ENCODE peak calls at places on chromosome 22, in seven cellular contexts. I is RWPE1, M is upper lobe of right lung, V is GM13977, N is HFFc6, L is astrocyte of the cerebellum, F is fibroblast of pulmonary artery. D is an unnamed sample.

GRCh38 chr22:36874309-36874696 is 13.5 kb downstream of the NCF4 start:
- DNase-seq in N (no peak), F (no peak), L (no peak), M (no peak), V (no peak), I (no peak), D (no peak)

GRCh38 chr22:35376728-35377472 is 4.0 kb upstream of the HMOX1 start:
- DNase-seq in N (peak), V (peak), M (peak), L (peak), F (peak), I (peak), D (peak)

GRCh38 chr22:26131755-26132154 is 37.5 kb upstream of the SEZ6L start:
- DNase-seq in M (no peak), F (no peak), L (no peak), N (no peak), V (no peak), I (no peak), D (no peak)

GRCh38 chr22:37742374-37743092 is 45.7 kb downstream of the TRIOBP start:
- DNase-seq in N (peak), V (no peak), F (peak), I (peak), L (peak), M (no peak), D (peak)

GRCh38 chr22:27408068-27408467 is 393.5 kb downstream of the MN1 start:
- DNase-seq in M (no peak), F (no peak), L (no peak), I (no peak), N (no peak), V (no peak), D (no peak)

GRCh38 chr22:50119768-50120251 is 30.0 kb downstream of the MOV10L1 start:
- DNase-seq in M (no peak), F (peak), V (no peak), I (no peak), L (no peak), N (no peak), D (no peak)

GRCh38 chr22:37519268-37520195 is at the start of gene CARD10:
- DNase-seq in V (peak), F (no peak), N (no peak), L (no peak), M (no peak), I (no peak), D (no peak)

GRCh38 chr22:33639588-33640254 is 280.6 kb downstream of the LARGE1 start:
- DNase-seq in V (no peak), N (no peak), M (no peak), F (no peak), I (no peak), L (no peak), D (no peak)

GRCh38 chr22:20750461-20751184 is 23.3 kb upstream of the SERPIND1 start:
- DNase-seq in L (peak), F (peak), N (peak), V (peak), I (peak), M (peak), D (peak)

GRCh38 chr22:24752091-24752623 is 22.4 kb downstream of the PIWIL3 start:
- DNase-seq in M (no peak), F (no peak), I (no peak), N (no peak), V (no peak), L (no peak), D (no peak)

GRCh38 chr22:35555351-35555915 is 14.8 kb downstream of the RASD2 start:
- DNase-seq in F (peak), N (peak), V (no peak), L (no peak), I (no peak), M (no peak), D (no peak)

GRCh38 chr22:26916236-26916635 is 258.8 kb downstream of the MIAT start:
- DNase-seq in L (no peak), N (no peak), F (no peak), I (no peak), M (no peak), V (no peak), D (no peak)

GRCh38 chr22:27654536-27655445 is 146.8 kb downstream of the MN1 start:
- DNase-seq in N (no peak), V (no peak), F (no peak), I (no peak), M (no peak), L (no peak), D (no peak)

GRCh38 chr22:49087716-49088660 is 739.7 kb downstream of the BRD1 start:
- DNase-seq in F (no peak), L (no peak), V (no peak), I (no peak), M (peak), N (no peak), D (no peak)

GRCh38 chr22:38655532-38656255 is 498 bp downstream of the FAM227A start:
- DNase-seq in V (no peak), F (peak), M (no peak), N (no peak), I (peak), L (no peak), D (no peak)

GRCh38 chr22:48718818-48719500 is 1108.7 kb downstream of the BRD1 start:
- DNase-seq in I (no peak), F (no peak), N (no peak), V (no peak), L (no peak), M (peak), D (no peak)

GRCh38 chr22:45833613-45834012 is 143.3 kb downstream of the WNT7B start:
- DNase-seq in I (no peak), M (no peak), N (no peak), F (no peak), L (no peak), V (no peak), D (no peak)

GRCh38 chr22:45832959-45833580 is 143.9 kb downstream of the WNT7B start:
- DNase-seq in M (no peak), V (no peak), L (no peak), F (no peak), I (peak), N (no peak), D (no peak)

GRCh38 chr22:45830531-45831245 is 146.3 kb downstream of the WNT7B start:
- DNase-seq in V (no peak), L (no peak), M (no peak), F (peak), I (no peak), N (peak), D (no peak)

GRCh38 chr22:45831394-45831793 is 145.6 kb downstream of the WNT7B start:
- DNase-seq in M (no peak), I (peak), L (no peak), N (peak), F (peak), V (no peak), D (no peak)

DNA sequence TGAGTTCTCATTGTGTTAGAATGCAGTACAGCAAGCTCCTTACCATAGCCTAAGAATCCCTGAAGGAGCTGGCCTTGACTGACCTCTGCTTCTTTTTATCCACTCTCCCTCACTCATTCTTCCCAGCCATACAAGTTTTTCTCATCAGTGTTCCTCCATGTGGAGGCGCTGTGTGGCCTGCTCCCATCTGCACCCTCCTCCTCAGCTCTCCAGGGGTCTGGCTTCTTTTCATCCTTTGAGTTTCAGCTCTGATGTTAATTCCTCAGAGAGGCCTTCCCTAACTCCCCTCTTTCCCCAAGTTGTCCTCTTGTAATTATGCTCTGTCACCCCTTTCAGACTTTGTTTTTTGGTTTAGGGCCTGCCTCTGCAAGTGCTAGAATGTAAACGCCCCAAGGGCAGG is 144.8 kb downstream of the WNT7B start:
- DNase-seq in N (no peak), L (no peak), F (no peak), M (no peak), I (no peak), V (no peak), D (no peak)
- TF ChIP-seq CTCF in N (peak), L (no peak), F (peak), M (no peak), I (no peak), V (no peak), D (peak)

GRCh38 chr22:29299136-29299900 is 7.1 kb upstream of the GAS2L1 start:
- DNase-seq in N (no peak), F (no peak), M (no peak), I (no peak), L (no peak), V (no peak), D (no peak)

GRCh38 chr22:29301716-29302401 is 4.6 kb upstream of the GAS2L1 start:
- DNase-seq in L (no peak), N (no peak), I (no peak), M (no peak), F (no peak), V (no peak), D (no peak)

GRCh38 chr22:29300807-29301601 is 5.4 kb upstream of the GAS2L1 start:
- DNase-seq in V (no peak), F (no peak), N (no peak), M (no peak), L (no peak), I (no peak), D (no peak)

GRCh38 chr22:29300467-29300806 is 6.0 kb upstream of the GAS2L1 start:
- DNase-seq in I (no peak), M (no peak), L (no peak), N (no peak), F (no peak), V (no peak), D (no peak)

GRCh38 chr22:29298641-29299040 is 7.8 kb upstream of the GAS2L1 start:
- DNase-seq in V (no peak), I (no peak), M (no peak), F (no peak), L (no peak), N (no peak), D (no peak)
- TF ChIP-seq CTCF in V (no peak), I (no peak), M (no peak), F (no peak), L (no peak), N (no peak), D (no peak)

DNA sequence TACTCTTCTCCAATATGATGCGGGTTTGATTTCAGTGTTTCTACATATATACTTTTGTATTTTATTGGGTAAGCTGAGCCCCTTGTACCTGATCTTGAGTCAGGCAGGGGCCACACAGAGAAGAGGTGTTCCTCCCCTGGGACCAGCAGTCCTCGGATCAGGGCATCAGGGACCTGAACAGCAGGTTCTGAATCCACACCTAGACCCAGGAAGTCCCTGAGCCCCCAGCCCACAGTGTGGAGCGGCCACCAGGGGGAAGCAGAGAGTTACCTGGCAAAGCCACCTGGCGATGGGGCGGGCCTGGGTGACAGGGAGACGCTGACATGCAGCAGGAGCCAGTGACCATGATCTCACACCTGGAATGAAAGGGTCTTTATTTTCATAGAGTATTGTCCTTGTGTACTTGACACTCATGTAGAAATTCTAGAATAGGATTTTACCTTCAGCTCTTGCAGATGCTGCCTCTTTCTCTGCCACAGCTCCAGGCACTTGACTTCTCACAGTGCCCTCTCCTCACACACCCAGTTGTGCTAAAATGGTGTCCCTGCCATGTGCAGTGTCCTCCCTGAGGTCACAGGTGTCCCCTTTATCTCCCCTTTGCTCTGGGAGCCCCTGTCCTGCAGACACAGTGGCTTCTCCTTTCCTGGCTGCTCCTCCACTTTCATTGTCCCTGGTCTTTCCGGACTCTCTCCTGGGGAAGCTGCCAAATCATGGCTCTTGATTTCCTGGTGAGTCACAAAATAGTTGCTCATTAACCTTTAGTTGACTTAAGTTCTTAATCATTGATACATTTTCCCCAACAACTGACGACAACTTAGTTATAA is 48.5 kb downstream of the GGTLC2 start:
- DNase-seq in F (peak), I (peak), V (peak), N (peak), M (no peak), L (no peak), D (no peak)
- TF ChIP-seq CTCF in F (peak), I (peak), V (peak), N (peak), M (peak), L (peak), D (peak)

DNA sequence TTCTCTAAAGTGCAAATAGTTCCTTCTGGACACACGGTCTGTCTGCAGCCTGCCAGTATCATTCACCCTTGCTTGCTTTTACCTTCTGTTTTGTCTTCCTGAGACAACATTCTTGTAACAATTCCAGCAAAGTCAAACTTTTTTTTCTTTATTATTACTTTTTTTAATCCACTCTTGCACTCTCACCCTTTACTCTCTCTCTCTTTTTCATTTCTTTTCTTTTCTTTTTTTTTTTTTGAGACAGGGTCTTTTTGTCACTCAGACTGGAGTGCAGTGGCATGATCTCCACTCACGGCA is 53.7 kb downstream of the MCHR1 start:
- DNase-seq in M (no peak), V (no peak), I (no peak), L (no peak), F (no peak), N (no peak), D (no peak)
- TF ChIP-seq CTCF in M (no peak), V (no peak), I (peak), L (no peak), F (no peak), N (no peak), D (no peak)

GRCh38 chr22:19666663-19667593 is 47.4 kb upstream of the SEPTIN5 start:
- DNase-seq in L (peak), I (no peak), N (peak), V (no peak), F (peak), M (no peak), D (peak)
- TF ChIP-seq CTCF in L (no peak), I (no peak), N (no peak), V (no peak), F (no peak), M (no peak), D (no peak)

GRCh38 chr22:31228425-31228824 is 16.3 kb downstream of the LIMK2 start:
- DNase-seq in V (no peak), I (no peak), F (no peak), M (no peak), L (no peak), N (no peak), D (no peak)

GRCh38 chr22:31233001-31233400 is 20.9 kb downstream of the LIMK2 start:
- DNase-seq in L (no peak), N (no peak), F (no peak), V (no peak), I (no peak), M (no peak), D (no peak)

GRCh38 chr22:31229402-31230140 is 17.5 kb downstream of the LIMK2 start:
- DNase-seq in F (peak), I (no peak), M (no peak), N (no peak), L (no peak), V (no peak), D (no peak)

GRCh38 chr22:31230871-31231621 is 18.9 kb downstream of the LIMK2 start:
- DNase-seq in V (peak), L (no peak), M (no peak), F (peak), N (peak), I (no peak), D (peak)

GRCh38 chr22:31230155-31230870 is 18.2 kb downstream of the LIMK2 start:
- DNase-seq in M (no peak), F (peak), N (no peak), I (no peak), L (no peak), V (no peak), D (no peak)
- TF ChIP-seq CTCF in M (no peak), F (no peak), N (no peak), I (no peak), L (no peak), V (no peak), D (no peak)

GRCh38 chr22:40463727-40464126 is 93.3 kb downstream of the SGSM3 start:
- DNase-seq in N (no peak), V (peak), F (no peak), I (no peak), M (no peak), L (no peak), D (no peak)

GRCh38 chr22:40463017-40463631 is 92.7 kb downstream of the SGSM3 start:
- DNase-seq in L (no peak), M (no peak), N (no peak), I (no peak), F (no peak), V (peak), D (no peak)

GRCh38 chr22:40466976-40467375 is 96.6 kb downstream of the SGSM3 start:
- DNase-seq in L (no peak), I (no peak), M (no peak), V (no peak), N (no peak), F (no peak), D (no peak)

DNA sequence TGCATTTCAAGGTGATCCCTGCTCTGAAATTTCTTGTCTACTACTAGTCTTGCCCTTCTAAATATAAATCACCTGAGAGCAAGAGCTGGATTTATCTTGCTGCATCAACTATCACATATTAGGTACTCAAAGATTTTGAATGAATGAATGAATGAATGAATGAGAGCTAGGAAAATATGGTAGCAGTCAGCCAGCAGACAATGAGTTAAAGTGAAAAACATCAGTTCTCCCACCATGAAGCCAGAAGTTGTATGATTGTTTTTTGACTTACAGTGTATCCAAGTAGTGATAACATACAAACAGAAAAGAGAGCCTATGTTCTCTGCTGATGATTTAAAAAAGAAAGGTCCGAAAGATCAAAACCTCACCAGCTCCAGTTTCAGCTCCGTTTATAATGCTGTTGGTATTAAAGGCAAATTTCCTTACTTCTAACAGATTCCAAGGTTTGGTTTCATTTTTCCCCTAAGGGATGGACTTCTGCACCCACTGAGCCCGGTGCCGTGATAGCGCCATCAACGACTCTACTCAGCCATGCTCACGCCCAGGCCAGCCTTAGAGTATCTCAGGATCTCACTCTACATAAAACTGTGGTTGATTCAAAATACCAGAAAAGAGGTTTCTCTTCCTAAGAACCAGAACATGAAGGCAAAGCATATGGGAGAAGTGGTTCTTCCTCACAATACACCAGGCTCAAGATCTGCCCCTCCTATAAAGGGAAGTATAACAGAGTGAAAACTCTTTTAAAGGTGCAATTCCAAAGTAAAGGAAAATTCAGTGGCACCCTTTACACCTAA is 92.0 kb downstream of the SGSM3 start:
- DNase-seq in L (no peak), M (no peak), N (no peak), I (no peak), V (no peak), F (no peak), D (no peak)
- TF ChIP-seq CTCF in L (no peak), M (no peak), N (no peak), I (no peak), V (no peak), F (no peak), D (no peak)

D was measured in AG09319.